ENCODE peak calls at places on chromosome 22, in seven cellular contexts. R is transverse colon, X is testis, J is Peyer's patch, P is upper lobe of left lung, W is suprapubic skin, E is right lobe of liver. H is an unnamed sample.

GRCh38 chr22:36636916-36637315 is 66.6 kb downstream of the CACNG2 start:
- DNase-seq in J (no peak), W (no peak), P (no peak), R (no peak), X (no peak), E (no peak), H (no peak)

GRCh38 chr22:30445438-30445936 is 19.9 kb downstream of the MTFP1 start:
- DNase-seq in J (no peak), X (no peak), P (no peak), W (no peak), R (no peak), E (no peak), H (no peak)

GRCh38 chr22:48673806-48674500 is 1153.7 kb downstream of the BRD1 start:
- DNase-seq in J (no peak), W (no peak), P (no peak), E (no peak), R (no peak), X (no peak), H (no peak)

GRCh38 chr22:44292007-44292370 is 20.8 kb downstream of the SHISAL1 start:
- DNase-seq in W (no peak), E (no peak), P (no peak), X (no peak), R (no peak), J (no peak), H (no peak)

GRCh38 chr22:30252411-30253204 is 6.0 kb upstream of the LIF start:
- DNase-seq in E (no peak), R (peak; percentile 78), W (no peak), X (no peak), J (peak; percentile 75), P (no peak), H (peak; percentile 86)

GRCh38 chr22:35330258-35330861 is 30.7 kb downstream of the TOM1 start:
- DNase-seq in W (peak; percentile 93), E (peak; percentile 84), J (no peak), X (peak; percentile 78), P (peak; percentile 88), R (peak; percentile 80), H (peak; percentile 89)

GRCh38 chr22:41620646-41621098 is at the start of gene DESI1:
- DNase-seq in R (no peak), X (peak; percentile 35), E (no peak), W (no peak), P (no peak), J (no peak), H (no peak)

GRCh38 chr22:49095366-49095765 is 732.3 kb downstream of the BRD1 start:
- DNase-seq in P (no peak), J (no peak), R (no peak), W (no peak), X (no peak), E (no peak), H (no peak)

GRCh38 chr22:30159561-30160353 is 79.5 kb downstream of the HORMAD2 start:
- DNase-seq in W (no peak), P (peak; percentile 36), E (peak; percentile 48), R (no peak), J (no peak), X (peak; percentile 45), H (no peak)

GRCh38 chr22:48340191-48340590 is 1487.5 kb downstream of the BRD1 start:
- DNase-seq in E (no peak), W (peak; percentile 46), R (no peak), P (no peak), J (peak; percentile 26), X (no peak), H (no peak)

GRCh38 chr22:25623310-25623734 is 58.8 kb downstream of the GRK3 start:
- DNase-seq in P (no peak), E (no peak), X (no peak), R (no peak), J (no peak), W (no peak), H (no peak)

GRCh38 chr22:30606455-30607299 is at the start of gene TCN2:
- DNase-seq in X (peak; percentile 87), P (peak; percentile 89), W (peak; percentile 81), J (peak; percentile 89), E (peak; percentile 73), R (peak; percentile 86), H (peak; percentile 60)

GRCh38 chr22:16810188-16810802 is 14.9 kb downstream of the XKR3 start:
- DNase-seq in J (no peak), R (no peak), W (no peak), E (no peak), P (no peak), X (no peak), H (no peak)

GRCh38 chr22:43546186-43546585 is 134.4 kb downstream of the MPPED1 start:
- DNase-seq in J (no peak), W (no peak), X (no peak), R (no peak), E (no peak), P (no peak), H (no peak)

GRCh38 chr22:21942407-21942895 is 10.2 kb downstream of the PPM1F start:
- DNase-seq in R (peak; percentile 52), W (peak; percentile 92), J (peak; percentile 60), X (no peak), E (peak; percentile 83), P (peak; percentile 77), H (peak; percentile 83)
- TF ChIP-seq POLR2A in R (no peak), W (no peak), J (no peak), X (no peak), E (no peak), P (no peak), H (no peak)

DNA sequence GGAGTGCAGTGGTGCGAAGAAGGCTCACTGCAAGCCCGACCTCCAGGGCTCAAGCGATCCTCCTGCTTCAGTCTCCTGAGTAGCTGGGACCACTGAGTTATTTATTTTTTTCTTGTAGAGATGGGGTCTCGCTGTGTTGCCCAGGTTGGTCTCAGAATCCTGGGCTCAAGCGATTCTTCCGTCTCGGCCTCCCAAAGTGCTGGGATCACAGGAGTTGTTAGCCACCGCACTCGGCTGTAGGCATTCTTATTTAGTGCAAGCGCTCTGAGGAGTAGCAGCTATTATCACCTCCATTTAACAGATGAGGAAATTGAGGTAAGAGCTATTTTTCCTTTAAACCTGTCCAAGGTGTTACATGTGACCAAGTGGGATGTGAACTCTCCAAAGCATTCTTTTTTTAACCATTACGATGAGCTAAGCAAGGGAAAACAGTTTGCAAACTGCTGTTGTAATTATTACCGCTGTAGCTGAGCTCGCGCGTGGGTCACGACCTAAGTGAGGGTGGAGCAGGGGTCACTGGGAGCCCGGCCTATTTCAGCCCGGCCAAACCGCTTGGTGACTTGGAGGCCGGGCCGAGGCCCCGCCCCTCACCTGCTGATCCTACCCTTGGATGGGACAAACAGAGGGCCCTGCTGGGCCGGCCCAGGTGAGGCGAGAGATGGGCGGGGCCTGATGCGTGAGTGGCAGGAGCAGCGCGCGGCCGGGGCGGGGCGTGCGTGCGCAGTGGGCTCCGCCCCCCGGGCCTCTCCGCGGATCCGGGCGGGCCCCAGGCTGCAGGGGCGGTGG is 449 bp upstream of the KREMEN1 start:
- DNase-seq in R (peak; percentile 97), P (peak; percentile 97), X (peak; percentile 95), E (peak; percentile 98), J (peak; percentile 98), W (peak; percentile 91), H (peak; percentile 97)
- TF ChIP-seq POLR2A in R (no peak), P (no peak), X (no peak), E (no peak), J (no peak), W (no peak), H (no peak)

DNA sequence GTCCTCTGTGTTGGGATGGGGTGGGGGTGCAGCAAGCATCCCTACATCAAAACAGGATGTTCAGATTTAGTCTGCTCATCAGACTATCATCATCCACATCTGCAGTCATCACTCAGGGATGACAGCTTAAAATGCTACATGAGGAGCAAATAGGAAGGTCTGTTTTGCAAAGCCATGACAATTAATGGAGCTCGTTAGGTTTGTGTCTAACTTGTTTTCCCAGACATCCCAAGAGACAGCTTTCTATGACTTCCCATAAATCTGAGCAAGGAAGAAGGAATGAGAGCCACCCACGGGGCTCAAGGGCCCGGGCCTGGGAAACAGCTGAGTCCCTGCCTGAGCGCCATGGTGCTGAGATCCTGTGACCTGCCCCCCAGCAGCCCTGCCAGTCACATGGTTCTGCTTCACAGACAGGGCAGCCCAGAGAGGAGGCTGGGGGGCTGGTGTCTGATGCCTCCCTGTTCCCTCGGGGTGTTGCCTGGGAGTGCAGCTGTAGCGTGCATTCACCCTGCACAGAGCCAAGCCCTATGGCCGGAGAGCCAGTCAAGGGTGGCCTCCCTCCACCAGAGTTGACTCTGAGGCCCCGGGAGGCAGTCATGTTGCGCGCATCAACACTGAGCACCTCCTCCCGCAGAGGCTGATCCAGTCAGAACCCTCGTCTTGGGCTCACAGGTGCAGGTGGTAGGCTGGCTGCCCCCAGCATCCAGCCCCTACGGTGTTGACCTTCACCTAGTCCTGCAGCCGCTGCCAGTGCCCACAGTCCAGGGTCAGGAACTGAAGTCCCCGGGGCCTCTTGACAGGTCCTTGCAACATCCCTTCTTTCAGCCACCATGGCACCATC is 12.1 kb downstream of the DERL3 start:
- DNase-seq in W (no peak), X (no peak), J (no peak), P (no peak), R (no peak), E (no peak), H (no peak)
- TF ChIP-seq POLR2A in W (no peak), X (no peak), J (no peak), P (no peak), R (no peak), E (no peak), H (no peak)

GRCh38 chr22:46035380-46035741 is 58.4 kb upstream of the WNT7B start:
- DNase-seq in E (no peak), J (no peak), P (no peak), W (no peak), X (no peak), R (no peak), H (no peak)
- TF ChIP-seq POLR2A in E (no peak), J (no peak), P (no peak), W (no peak), X (no peak), R (no peak), H (no peak)

DNA sequence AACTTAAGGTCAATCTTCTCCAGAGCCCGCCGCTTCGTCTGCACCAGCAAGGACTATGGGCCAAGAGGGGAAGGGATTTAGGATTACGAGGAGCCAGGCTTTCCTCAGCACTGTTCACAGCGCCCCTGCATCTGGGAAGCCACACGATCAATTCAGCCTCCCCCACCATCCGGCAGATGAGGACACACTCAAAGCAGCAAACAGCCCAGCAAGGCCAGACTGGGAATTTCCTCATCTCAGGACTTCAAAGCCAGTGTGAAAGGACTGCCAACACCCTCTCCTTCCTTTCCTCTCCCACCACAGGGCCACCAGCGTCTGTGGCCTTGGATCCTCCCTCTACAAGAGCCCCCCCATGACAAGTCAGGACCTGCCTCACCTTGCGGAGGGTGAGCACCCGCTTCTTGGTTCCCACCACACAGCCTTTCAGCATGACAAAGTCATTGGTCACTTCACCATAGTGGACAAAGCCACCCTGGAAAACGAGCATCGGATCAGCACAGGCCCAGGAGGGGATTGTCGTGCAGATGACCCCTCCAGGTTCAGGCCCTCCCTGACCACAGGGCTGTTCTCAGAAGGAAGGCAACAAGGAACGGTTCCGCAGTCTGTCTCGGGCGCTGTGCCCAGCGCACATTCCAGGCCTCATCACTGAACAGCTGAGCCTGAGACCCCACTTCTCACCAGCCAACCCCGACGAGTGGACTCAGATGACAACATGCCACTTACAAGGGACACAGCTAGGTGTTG is 6.0 kb downstream of the RPL3 start:
- DNase-seq in R (no peak), P (no peak), X (no peak), W (no peak), E (no peak), J (peak; percentile 34), H (no peak)
- TF ChIP-seq POLR2A in R (no peak), P (no peak), X (no peak), W (no peak), E (no peak), J (no peak), H (no peak)

GRCh38 chr22:29129644-29130201 is 56.9 kb downstream of the KREMEN1 start:
- DNase-seq in E (peak; percentile 67), J (no peak), X (no peak), P (no peak), W (no peak), R (no peak), H (peak; percentile 70)
- TF ChIP-seq POLR2A in E (no peak), J (no peak), X (no peak), P (no peak), W (no peak), R (no peak), H (no peak)